ENCODE peak calls at places on chromosomes 13 and 19, in six cellular contexts. One of them, this sample, is unnamed.

GRCh38 chr19:8004723-8005513 is 523 bp downstream of the ELAVL1 start:
- DNase-seq in H1: no peak
- DNase-seq in cardiac muscle cell: peak; percentile 53
- DNase-seq in BE2C: no peak
- DNase-seq in lower leg skin: no peak
- DNase-seq in tibial artery: no peak
- DNase-seq in this sample: no peak

GRCh38 chr13:35566340-35566739 is 89.9 kb upstream of the MAB21L1 start:
- DNase-seq in H1: no peak
- DNase-seq in cardiac muscle cell: no peak
- DNase-seq in BE2C: no peak
- DNase-seq in lower leg skin: no peak
- DNase-seq in tibial artery: no peak
- DNase-seq in this sample: no peak

GRCh38 chr19:19113040-19113541 is 25.2 kb downstream of the TMEM161A start:
- DNase-seq in H1: no peak
- DNase-seq in cardiac muscle cell: peak; percentile 82
- DNase-seq in BE2C: peak; percentile 59
- DNase-seq in lower leg skin: no peak
- DNase-seq in tibial artery: no peak
- DNase-seq in this sample: no peak

GRCh38 chr19:44703336-44704078 is 4.6 kb downstream of the CEACAM16 start:
- DNase-seq in H1: no peak
- DNase-seq in cardiac muscle cell: no peak
- DNase-seq in BE2C: no peak
- DNase-seq in lower leg skin: no peak
- DNase-seq in tibial artery: no peak
- DNase-seq in this sample: no peak

GRCh38 chr13:26011996-26012688 is 39.7 kb downstream of the SHISA2 start:
- DNase-seq in H1: no peak
- DNase-seq in cardiac muscle cell: no peak
- DNase-seq in BE2C: no peak
- DNase-seq in lower leg skin: peak; percentile 79
- DNase-seq in tibial artery: no peak
- DNase-seq in this sample: no peak

GRCh38 chr19:10283301-10283733 is 3.4 kb upstream of the ICAM4 start:
- DNase-seq in H1: no peak
- DNase-seq in cardiac muscle cell: no peak
- DNase-seq in BE2C: no peak
- DNase-seq in lower leg skin: no peak
- DNase-seq in tibial artery: no peak
- DNase-seq in this sample: no peak

GRCh38 chr19:17739121-17739875 is 12.0 kb upstream of the FCHO1 start:
- DNase-seq in H1: no peak
- DNase-seq in cardiac muscle cell: no peak
- DNase-seq in BE2C: peak; percentile 86
- DNase-seq in lower leg skin: no peak
- DNase-seq in tibial artery: no peak
- DNase-seq in this sample: no peak

GRCh38 chr19:38848299-38849146 is 1.3 kb downstream of the HNRNPL start:
- DNase-seq in H1: no peak
- DNase-seq in cardiac muscle cell: no peak
- DNase-seq in BE2C: no peak
- DNase-seq in lower leg skin: no peak
- DNase-seq in tibial artery: no peak
- DNase-seq in this sample: no peak

GRCh38 chr19:43534811-43535761 is 2.1 kb downstream of the ZNF575 start:
- DNase-seq in H1: peak; percentile 76
- DNase-seq in cardiac muscle cell: peak; percentile 79
- DNase-seq in BE2C: peak; percentile 75
- DNase-seq in lower leg skin: peak; percentile 89
- DNase-seq in tibial artery: peak; percentile 83
- DNase-seq in this sample: no peak

GRCh38 chr19:13718733-13719132 is 45.6 kb upstream of the MRI1 start:
- DNase-seq in H1: peak; percentile 29
- DNase-seq in cardiac muscle cell: peak; percentile 60
- DNase-seq in BE2C: peak; percentile 48
- DNase-seq in lower leg skin: no peak
- DNase-seq in tibial artery: no peak
- DNase-seq in this sample: no peak

GRCh38 chr19:18441804-18442788 is 4.2 kb upstream of the ISYNA1 start:
- DNase-seq in H1: no peak
- DNase-seq in cardiac muscle cell: no peak
- DNase-seq in BE2C: no peak
- DNase-seq in lower leg skin: no peak
- DNase-seq in tibial artery: no peak
- DNase-seq in this sample: no peak

GRCh38 chr13:41458939-41459753 is 1.8 kb downstream of the RGCC start:
- DNase-seq in H1: no peak
- DNase-seq in cardiac muscle cell: peak; percentile 5
- DNase-seq in BE2C: no peak
- DNase-seq in lower leg skin: no peak
- DNase-seq in tibial artery: peak; percentile 73
- DNase-seq in this sample: no peak

GRCh38 chr13:30869491-30869890 is 36.6 kb upstream of the MEDAG start:
- DNase-seq in H1: no peak
- DNase-seq in cardiac muscle cell: no peak
- DNase-seq in BE2C: no peak
- DNase-seq in lower leg skin: peak; percentile 85
- DNase-seq in tibial artery: peak; percentile 80
- DNase-seq in this sample: no peak

GRCh38 chr19:3098141-3098514 is 4.0 kb downstream of the GNA11 start:
- DNase-seq in H1: no peak
- DNase-seq in cardiac muscle cell: no peak
- DNase-seq in BE2C: no peak
- DNase-seq in lower leg skin: no peak
- DNase-seq in tibial artery: no peak
- DNase-seq in this sample: no peak

GRCh38 chr19:33302974-33303790 is 848 bp upstream of the CEBPA start:
- DNase-seq in H1: no peak
- DNase-seq in cardiac muscle cell: peak; percentile 86
- DNase-seq in BE2C: peak; percentile 74
- DNase-seq in lower leg skin: peak; percentile 91
- DNase-seq in tibial artery: no peak
- DNase-seq in this sample: no peak

GRCh38 chr19:40369797-40370196 is 20.2 kb downstream of the HIPK4 start:
- DNase-seq in H1: no peak
- DNase-seq in cardiac muscle cell: no peak
- DNase-seq in BE2C: no peak
- DNase-seq in lower leg skin: no peak
- DNase-seq in tibial artery: no peak
- DNase-seq in this sample: no peak

GRCh38 chr19:17376935-17377600 is at the start of gene PLVAP:
- DNase-seq in H1: no peak
- DNase-seq in cardiac muscle cell: no peak
- DNase-seq in BE2C: no peak
- DNase-seq in lower leg skin: no peak
- DNase-seq in tibial artery: peak; percentile 69
- DNase-seq in this sample: no peak

GRCh38 chr13:86051134-86052103 is 252.2 kb upstream of the SLITRK6 start:
- DNase-seq in H1: no peak
- DNase-seq in cardiac muscle cell: no peak
- DNase-seq in BE2C: no peak
- DNase-seq in lower leg skin: no peak
- DNase-seq in tibial artery: no peak
- DNase-seq in this sample: no peak

GRCh38 chr13:75704942-75705320 is 68.8 kb downstream of the LMO7 start:
- DNase-seq in H1: no peak
- DNase-seq in cardiac muscle cell: no peak
- DNase-seq in BE2C: no peak
- DNase-seq in lower leg skin: peak; percentile 88
- DNase-seq in tibial artery: no peak
- DNase-seq in this sample: no peak

GRCh38 chr19:6412111-6412999 is 12.3 kb downstream of the KHSRP start:
- DNase-seq in H1: peak; percentile 57
- DNase-seq in cardiac muscle cell: peak; percentile 67
- DNase-seq in BE2C: peak; percentile 60
- DNase-seq in lower leg skin: no peak
- DNase-seq in tibial artery: no peak
- DNase-seq in this sample: no peak

GRCh38 chr13:60431108-60431700 is 34.2 kb downstream of the TDRD3 start:
- DNase-seq in H1: no peak
- DNase-seq in cardiac muscle cell: peak; percentile 73
- DNase-seq in BE2C: no peak
- DNase-seq in lower leg skin: no peak
- DNase-seq in tibial artery: no peak
- DNase-seq in this sample: peak; percentile 30

GRCh38 chr13:112686987-112687386 is 2.9 kb upstream of the ATP11A start:
- DNase-seq in H1: no peak
- DNase-seq in cardiac muscle cell: no peak
- DNase-seq in BE2C: no peak
- DNase-seq in lower leg skin: peak; percentile 69
- DNase-seq in tibial artery: peak; percentile 59
- DNase-seq in this sample: no peak

GRCh38 chr19:50770888-50771287 is 624 bp downstream of the GPR32 start:
- DNase-seq in H1: no peak
- DNase-seq in cardiac muscle cell: no peak
- DNase-seq in BE2C: no peak
- DNase-seq in lower leg skin: no peak
- DNase-seq in tibial artery: no peak
- DNase-seq in this sample: no peak

GRCh38 chr19:50772408-50773311 is 2.4 kb downstream of the GPR32 start:
- DNase-seq in H1: no peak
- DNase-seq in cardiac muscle cell: no peak
- DNase-seq in BE2C: no peak
- DNase-seq in lower leg skin: no peak
- DNase-seq in tibial artery: no peak
- DNase-seq in this sample: no peak

GRCh38 chr19:50762554-50762953 is 7.7 kb upstream of the GPR32 start:
- DNase-seq in H1: no peak
- DNase-seq in cardiac muscle cell: no peak
- DNase-seq in BE2C: no peak
- DNase-seq in lower leg skin: no peak
- DNase-seq in tibial artery: no peak
- DNase-seq in this sample: no peak

DNA sequence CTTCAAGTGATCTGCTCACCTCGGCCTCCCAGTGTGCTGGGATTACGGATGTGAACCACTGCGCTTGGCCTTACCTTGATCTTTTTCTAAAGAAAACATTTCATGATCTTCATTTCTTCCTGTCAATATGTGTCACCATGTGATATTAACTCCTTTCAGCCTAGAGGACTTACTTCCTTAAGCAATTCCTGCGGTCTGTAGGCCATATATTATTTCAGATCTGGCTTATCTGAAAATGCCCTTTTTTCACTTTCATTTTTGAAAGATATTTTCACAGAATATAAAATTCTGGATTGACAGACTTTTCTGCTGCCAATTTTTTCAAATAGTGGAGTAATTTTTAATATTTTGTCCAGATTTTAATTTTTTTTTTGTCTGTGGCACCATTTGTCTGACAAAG is 2.0 kb upstream of the GPR32 start:
- DNase-seq in H1: no peak
- DNase-seq in cardiac muscle cell: no peak
- DNase-seq in BE2C: no peak
- DNase-seq in lower leg skin: no peak
- DNase-seq in tibial artery: no peak
- DNase-seq in this sample: no peak
- TF ChIP-seq CTCF in H1: no peak
- TF ChIP-seq CTCF in cardiac muscle cell: no peak
- TF ChIP-seq CTCF in BE2C: no peak
- TF ChIP-seq CTCF in lower leg skin: no peak
- TF ChIP-seq CTCF in tibial artery: no peak
- TF ChIP-seq CTCF in this sample: no peak

GRCh38 chr13:48749144-48749543 is 95.4 kb downstream of the CYSLTR2 start:
- DNase-seq in H1: no peak
- DNase-seq in cardiac muscle cell: no peak
- DNase-seq in BE2C: no peak
- DNase-seq in lower leg skin: no peak
- DNase-seq in tibial artery: no peak
- DNase-seq in this sample: no peak

GRCh38 chr13:48749699-48750473 is 96.2 kb downstream of the CYSLTR2 start:
- DNase-seq in H1: peak; percentile 46
- DNase-seq in cardiac muscle cell: peak; percentile 68
- DNase-seq in BE2C: peak; percentile 75
- DNase-seq in lower leg skin: peak; percentile 96
- DNase-seq in tibial artery: peak; percentile 91
- DNase-seq in this sample: peak; percentile 91

GRCh38 chr13:48748681-48749080 is 95.0 kb downstream of the CYSLTR2 start:
- DNase-seq in H1: no peak
- DNase-seq in cardiac muscle cell: no peak
- DNase-seq in BE2C: no peak
- DNase-seq in lower leg skin: no peak
- DNase-seq in tibial artery: no peak
- DNase-seq in this sample: no peak

GRCh38 chr13:48746816-48747215 is 93.1 kb downstream of the CYSLTR2 start:
- DNase-seq in H1: no peak
- DNase-seq in cardiac muscle cell: no peak
- DNase-seq in BE2C: no peak
- DNase-seq in lower leg skin: no peak
- DNase-seq in tibial artery: no peak
- DNase-seq in this sample: no peak

DNA sequence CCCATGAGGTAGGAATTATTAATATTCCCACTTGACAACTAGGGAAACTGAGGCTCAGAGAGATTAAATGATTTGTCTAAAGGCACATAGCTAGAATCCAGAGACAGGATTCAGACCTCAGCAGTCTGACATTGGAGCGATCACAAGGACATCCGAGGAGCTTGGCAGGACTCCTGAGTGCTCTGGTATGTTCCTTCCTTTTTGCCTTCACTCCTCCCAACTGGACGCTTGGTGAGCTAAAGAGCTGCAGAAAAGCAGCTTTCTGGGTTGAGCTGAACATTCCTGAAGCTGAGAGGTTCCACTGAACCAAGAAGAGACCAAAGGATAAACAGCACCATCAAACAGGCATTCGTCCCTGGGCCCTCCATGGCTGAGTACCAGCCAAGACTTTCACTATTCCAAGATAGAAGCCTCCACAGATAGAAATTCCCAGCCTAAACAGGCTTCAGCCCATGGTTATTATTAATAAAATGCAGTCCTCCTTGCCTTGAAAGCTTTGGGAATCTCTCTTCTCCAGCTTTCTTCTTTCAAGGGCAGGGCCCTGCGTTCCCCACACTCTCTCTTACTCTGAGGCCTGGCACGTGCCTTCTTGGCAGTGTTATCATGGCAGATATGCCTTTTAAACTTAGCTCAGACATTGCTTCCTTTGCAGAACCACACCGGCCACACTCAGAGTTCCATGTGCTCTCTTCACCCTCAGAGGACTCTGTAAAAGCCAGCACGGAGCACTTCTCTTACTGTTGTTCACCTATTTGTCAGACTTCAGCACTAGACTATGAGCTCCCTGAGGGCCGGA is 97.1 kb downstream of the CYSLTR2 start:
- DNase-seq in H1: no peak
- DNase-seq in cardiac muscle cell: no peak
- DNase-seq in BE2C: no peak
- DNase-seq in lower leg skin: no peak
- DNase-seq in tibial artery: peak; percentile 74
- DNase-seq in this sample: no peak
- TF ChIP-seq CTCF in H1: no peak
- TF ChIP-seq CTCF in cardiac muscle cell: peak; percentile 26
- TF ChIP-seq CTCF in BE2C: no peak
- TF ChIP-seq CTCF in lower leg skin: no peak
- TF ChIP-seq CTCF in tibial artery: no peak
- TF ChIP-seq CTCF in this sample: no peak

GRCh38 chr13:79405831-79406596 is at the start of gene RBM26:
- DNase-seq in H1: peak; percentile 82
- DNase-seq in cardiac muscle cell: peak; percentile 94
- DNase-seq in BE2C: peak; percentile 96
- DNase-seq in lower leg skin: peak; percentile 98
- DNase-seq in tibial artery: peak; percentile 96
- DNase-seq in this sample: peak; percentile 70
- TF ChIP-seq CTCF in H1: no peak
- TF ChIP-seq CTCF in cardiac muscle cell: peak; percentile 25
- TF ChIP-seq CTCF in BE2C: no peak
- TF ChIP-seq CTCF in lower leg skin: no peak
- TF ChIP-seq CTCF in tibial artery: peak; percentile 15
- TF ChIP-seq CTCF in this sample: no peak

GRCh38 chr13:70310720-70311119 is 202.5 kb upstream of the KLHL1 start:
- DNase-seq in H1: no peak
- DNase-seq in cardiac muscle cell: peak; percentile 72
- DNase-seq in BE2C: peak; percentile 67
- DNase-seq in lower leg skin: no peak
- DNase-seq in tibial artery: no peak
- DNase-seq in this sample: peak; percentile 17
- TF ChIP-seq CTCF in H1: peak; percentile 48
- TF ChIP-seq CTCF in cardiac muscle cell: no peak
- TF ChIP-seq CTCF in BE2C: peak; percentile 76
- TF ChIP-seq CTCF in lower leg skin: no peak
- TF ChIP-seq CTCF in tibial artery: no peak
- TF ChIP-seq CTCF in this sample: peak; percentile 43

This sample was measured in Panc1.